ENCODE peak calls at places on chromosomes 7 and 10, in six cellular contexts. Y, R, H, L, S and A are unnamed samples.
A peak's percentile ranks its signal among the peaks of the same experiment; 100 is the strongest.

GRCh38 chr10:91220954-91221696 is 662 bp downstream of the PCGF5 start:
- DNase-seq in Y (peak; percentile 21), R (peak; percentile 42), H (no peak), L (peak; percentile 23), S (peak; percentile 19), A (no peak)

GRCh38 chr7:88141025-88141424 is 78.8 kb downstream of the SRI start:
- DNase-seq in Y (no peak), R (no peak), H (no peak), L (no peak), S (no peak), A (no peak)

GRCh38 chr7:98133181-98133580 is 26.5 kb downstream of the LMTK2 start:
- DNase-seq in Y (peak; percentile 37), R (peak; percentile 36), H (no peak), L (no peak), S (no peak), A (no peak)

GRCh38 chr7:139936760-139937310 is 107.8 kb downstream of the TBXAS1 start:
- DNase-seq in Y (peak; percentile 96), R (no peak), H (no peak), L (peak; percentile 67), S (peak; percentile 88), A (peak; percentile 62)

GRCh38 chr7:82810558-82811259 is 352.0 kb downstream of the PCLO start:
- DNase-seq in Y (peak; percentile 76), R (no peak), H (no peak), L (no peak), S (peak; percentile 83), A (peak; percentile 62)

GRCh38 chr7:42972703-42973500 is 40.7 kb downstream of the MRPL32 start:
- DNase-seq in Y (peak; percentile 98), R (peak; percentile 22), H (no peak), L (peak; percentile 54), S (peak; percentile 75), A (peak; percentile 55)

GRCh38 chr7:360454-361100 is 70.6 kb downstream of the FOXL3 start:
- DNase-seq in Y (no peak), R (no peak), H (peak; percentile 62), L (no peak), S (no peak), A (no peak)

GRCh38 chr7:69388462-69389137 is 209.7 kb upstream of the AUTS2 start:
- DNase-seq in Y (no peak), R (no peak), H (no peak), L (no peak), S (no peak), A (no peak)

GRCh38 chr10:79184141-79184625 is 115.4 kb downstream of the ZMIZ1 start:
- DNase-seq in Y (peak; percentile 58), R (peak; percentile 76), H (no peak), L (no peak), S (peak; percentile 84), A (no peak)

GRCh38 chr10:60162631-60163030 is 227.0 kb downstream of the ANK3 start:
- DNase-seq in Y (no peak), R (no peak), H (no peak), L (no peak), S (no peak), A (no peak)

DNA sequence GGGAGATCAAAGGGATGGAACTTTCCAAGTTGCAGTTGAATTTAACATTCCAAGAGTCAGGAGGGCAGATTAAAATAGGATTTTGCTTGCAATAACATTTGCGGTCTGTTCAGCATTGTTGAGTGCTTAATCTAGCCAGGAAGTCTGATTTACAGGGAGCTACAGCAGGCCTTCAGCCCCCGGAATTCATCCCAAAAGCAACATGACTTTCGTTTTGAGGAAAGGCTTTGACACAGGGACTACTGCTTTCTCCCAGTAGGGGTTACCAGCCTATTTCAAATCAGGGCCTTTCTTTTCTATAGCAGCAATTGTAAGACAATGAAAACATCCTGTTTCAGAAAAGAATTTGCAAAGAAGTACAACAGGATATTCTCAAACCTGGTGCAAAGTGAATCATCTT is 279.7 kb upstream of the PITRM1 start:
- DNase-seq in Y (peak; percentile 96), R (no peak), H (no peak), L (no peak), S (peak; percentile 97), A (peak; percentile 94)
- TF ChIP-seq CTCF in Y (peak; percentile 69), R (peak; percentile 30), H (peak; percentile 37), L (no peak), S (peak; percentile 68), A (peak; percentile 71)

GRCh38 chr10:88209231-88209630 is 345.8 kb downstream of the PTEN start:
- DNase-seq in Y (no peak), R (no peak), H (no peak), L (no peak), S (no peak), A (no peak)

GRCh38 chr10:88209837-88210552 is 346.6 kb downstream of the PTEN start:
- DNase-seq in Y (peak; percentile 29), R (no peak), H (no peak), L (no peak), S (peak; percentile 58), A (no peak)

GRCh38 chr10:88211230-88211629 is 347.8 kb downstream of the PTEN start:
- DNase-seq in Y (no peak), R (no peak), H (no peak), L (no peak), S (no peak), A (no peak)

GRCh38 chr10:88205842-88206446 is 342.5 kb downstream of the PTEN start:
- DNase-seq in Y (peak; percentile 15), R (no peak), H (no peak), L (no peak), S (no peak), A (no peak)

GRCh38 chr10:88207121-88207546 is 343.7 kb downstream of the PTEN start:
- DNase-seq in Y (no peak), R (no peak), H (no peak), L (no peak), S (no peak), A (no peak)
- H3K27ac ChIP-seq in Y (no peak overlapping the region), R (no peak overlapping the region), H (no peak overlapping the region), L (no peak overlapping the region), S (no peak overlapping the region), A (no peak overlapping the region)

GRCh38 chr7:33762153-33762902 is 143.0 kb upstream of the BMPER start:
- DNase-seq in Y (no peak), R (no peak), H (no peak), L (no peak), S (no peak), A (no peak)
- TF ChIP-seq CTCF in Y (no peak), R (no peak), H (no peak), L (no peak), S (no peak), A (no peak)

DNA sequence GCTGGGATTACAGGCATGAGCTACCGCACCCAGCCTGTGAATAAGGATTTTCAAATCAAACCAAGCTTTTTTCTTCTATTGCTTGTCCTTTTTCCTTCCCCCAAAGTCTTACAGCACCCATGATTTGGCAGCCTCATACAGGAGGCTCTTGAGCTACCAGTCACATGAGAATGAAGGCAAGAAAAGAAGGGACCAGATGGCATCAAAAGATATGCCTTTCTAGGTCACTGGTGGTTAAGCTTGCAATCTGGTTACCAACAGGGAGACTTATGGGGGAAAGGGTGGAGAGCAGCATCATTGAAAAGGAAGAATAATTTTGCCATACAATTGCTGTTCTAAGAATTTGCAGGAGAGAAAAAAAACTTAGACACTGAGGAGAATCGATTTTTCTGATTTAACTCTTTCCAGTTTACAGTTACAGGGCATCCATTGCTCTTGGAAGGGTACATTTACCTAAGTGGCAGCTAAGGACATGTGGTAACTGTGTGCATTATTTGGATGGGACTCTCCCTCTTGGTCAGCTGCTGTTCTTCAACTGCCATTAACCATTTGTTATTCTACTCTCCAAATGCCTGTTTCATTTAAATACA is 29.5 kb downstream of the SMNDC1 start:
- DNase-seq in Y (no peak), R (no peak), H (no peak), L (no peak), S (no peak), A (no peak)
- H3K27ac ChIP-seq in Y (no peak overlapping the region), R (no peak overlapping the region), H (no peak overlapping the region), L (no peak overlapping the region), S (no peak overlapping the region), A (no peak overlapping the region)

DNA sequence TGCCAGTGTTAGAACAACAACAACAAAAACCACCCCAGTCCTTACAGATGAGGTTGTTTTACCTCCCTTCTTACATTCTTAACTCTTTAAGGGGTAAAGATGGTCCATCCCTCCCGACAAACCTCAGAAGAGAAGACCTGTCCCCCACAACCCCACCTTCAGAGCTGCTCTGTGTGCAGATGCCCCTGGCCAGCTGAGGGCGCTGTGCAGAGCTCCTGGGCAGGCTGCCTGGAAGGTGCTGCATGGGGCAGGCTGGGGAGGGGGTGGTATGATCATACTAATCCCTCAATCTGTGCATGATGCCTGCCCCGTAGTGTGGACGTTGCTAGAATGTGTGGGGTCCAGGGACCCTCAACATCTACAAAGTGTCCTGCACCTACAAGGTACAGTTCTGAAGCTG is 387.1 kb downstream of the INHBA start:
- DNase-seq in Y (no peak), R (no peak), H (no peak), L (no peak), S (no peak), A (no peak)
- TF ChIP-seq CTCF in Y (peak; percentile 26), R (no peak), H (no peak), L (no peak), S (no peak), A (peak; percentile 43)